ENCODE peak calls at places on chromosomes 5 and 9, in six cellular contexts. E is GM23248, K is neuronal stem cell, G is DND-41, J is PC-3, F is mammary epithelial cell. B is an unnamed sample.
A peak's percentile ranks its signal among the peaks of the same experiment; 100 is the strongest.

GRCh38 chr9:99433095-99433494 is 211.0 kb downstream of the SEC61B start:
- DNase-seq in J (no peak), G (no peak), E (no peak), F (no peak), K (no peak), B (no peak)

GRCh38 chr5:173984218-173984617 is 4.8 kb upstream of the C5orf47 start:
- DNase-seq in E (peak; percentile 32), G (no peak), J (peak; percentile 76), K (no peak), F (no peak), B (no peak)

GRCh38 chr5:103512506-103512905 is 50.1 kb downstream of the NUDT12 start:
- DNase-seq in F (no peak), G (no peak), K (no peak), J (no peak), E (no peak), B (no peak)

GRCh38 chr9:89185980-89186379 is 7.4 kb upstream of the SHC3 start:
- DNase-seq in J (peak; percentile 11), E (peak; percentile 41), G (peak; percentile 40), K (peak; percentile 51), F (no peak), B (no peak)

GRCh38 chr5:6900828-6901227 is 187.6 kb downstream of the TENT4A start:
- DNase-seq in K (no peak), G (no peak), E (no peak), F (no peak), J (no peak), B (no peak)

GRCh38 chr5:45609661-45610060 is 86.5 kb downstream of the HCN1 start:
- DNase-seq in J (no peak), K (no peak), G (no peak), E (no peak), F (no peak), B (no peak)

GRCh38 chr5:102758576-102758975 is 3.5 kb downstream of the PAM start:
- DNase-seq in K (no peak), F (peak; percentile 33), E (peak; percentile 72), G (no peak), J (no peak), B (peak; percentile 66)

GRCh38 chr5:173303878-173304590 is 24.2 kb downstream of the STC2 start:
- DNase-seq in J (peak; percentile 83), F (no peak), K (no peak), G (no peak), E (peak; percentile 32), B (peak; percentile 63)

GRCh38 chr5:374631-375335 is 53.3 kb downstream of the AHRR start:
- DNase-seq in F (no peak), E (no peak), G (no peak), J (no peak), K (no peak), B (no peak)

GRCh38 chr9:129595323-129595741 is 25.6 kb downstream of the C9orf50 start:
- DNase-seq in K (no peak), G (no peak), F (no peak), J (peak; percentile 8), E (peak; percentile 86), B (peak; percentile 35)

GRCh38 chr9:69798737-69799136 is 21.9 kb upstream of the CFAP95 start:
- DNase-seq in F (peak; percentile 55), K (no peak), J (peak; percentile 39), G (no peak), E (peak; percentile 46), B (peak; percentile 63)

GRCh38 chr5:135012033-135012588 is 21.9 kb downstream of the PITX1 start:
- DNase-seq in F (no peak), J (no peak), G (no peak), E (no peak), K (no peak), B (no peak)

GRCh38 chr5:154308457-154309360 is 118.2 kb downstream of the GALNT10 start:
- DNase-seq in G (no peak), E (peak; percentile 93), K (no peak), J (peak; percentile 81), F (peak; percentile 34), B (peak; percentile 87)

GRCh38 chr5:96067251-96067650 is 105.6 kb upstream of the ELL2 start:
- DNase-seq in F (no peak), E (peak; percentile 60), K (no peak), J (peak; percentile 27), G (no peak), B (peak; percentile 62)

GRCh38 chr9:70753311-70753710 is 338.9 kb upstream of the KLF9 start:
- DNase-seq in J (no peak), G (no peak), E (no peak), K (no peak), F (no peak), B (no peak)

GRCh38 chr9:90442738-90443137 is 199.9 kb downstream of the DIRAS2 start:
- DNase-seq in F (no peak), K (no peak), G (no peak), E (no peak), J (no peak), B (no peak)

GRCh38 chr5:66958126-66958983 is 238.2 kb downstream of the CD180 start:
- DNase-seq in E (peak; percentile 81), K (no peak), G (no peak), J (peak; percentile 17), F (peak; percentile 55), B (peak; percentile 83)

GRCh38 chr9:4137234-4137633 is 162.6 kb downstream of the GLIS3 start:
- DNase-seq in K (no peak), F (peak; percentile 93), J (peak; percentile 96), G (no peak), E (peak; percentile 90), B (peak; percentile 99)

GRCh38 chr9:88011005-88011766 is 36.9 kb upstream of the CDK20 start:
- DNase-seq in K (no peak), G (no peak), E (peak; percentile 35), J (peak; percentile 43), F (no peak), B (no peak)

GRCh38 chr9:92964981-92965758 is 17.8 kb downstream of the FGD3 start:
- DNase-seq in J (no peak), E (no peak), K (no peak), F (no peak), G (peak; percentile 47), B (no peak)

GRCh38 chr5:101580591-101580990 is 677.5 kb upstream of the ST8SIA4 start:
- DNase-seq in J (peak; percentile 34), E (peak; percentile 41), K (no peak), G (no peak), F (no peak), B (peak; percentile 64)

GRCh38 chr5:172076783-172077244 is 70.4 kb upstream of the FBXW11 start:
- DNase-seq in E (peak; percentile 53), K (no peak), J (no peak), G (no peak), F (no peak), B (no peak)

GRCh38 chr9:2570615-2571479 is 50.7 kb upstream of the VLDLR start:
- DNase-seq in G (peak; percentile 35), K (no peak), F (peak; percentile 65), J (peak; percentile 93), E (peak; percentile 45), B (peak; percentile 83)

GRCh38 chr9:97313243-97313642 is 5.8 kb downstream of the CCDC180 start:
- DNase-seq in G (no peak), K (no peak), F (no peak), E (no peak), J (no peak), B (no peak)

GRCh38 chr9:120151806-120152205 is 428.2 kb downstream of the CDK5RAP2 start:
- DNase-seq in E (no peak), G (no peak), J (no peak), K (peak; percentile 9), F (no peak), B (no peak)

GRCh38 chr9:126689027-126689825 is 75.5 kb downstream of the LMX1B start:
- DNase-seq in E (no peak), G (no peak), F (no peak), J (no peak), K (no peak), B (no peak)

GRCh38 chr9:126692041-126692758 is 78.5 kb downstream of the LMX1B start:
- DNase-seq in E (no peak), F (no peak), G (no peak), K (no peak), J (no peak), B (no peak)

GRCh38 chr9:126690431-126691051 is 76.8 kb downstream of the LMX1B start:
- DNase-seq in K (no peak), F (no peak), E (peak; percentile 37), J (peak; percentile 67), G (peak; percentile 38), B (no peak)

GRCh38 chr9:126687868-126688503 is 74.3 kb downstream of the LMX1B start:
- DNase-seq in G (no peak), F (no peak), E (no peak), K (no peak), J (no peak), B (no peak)

GRCh38 chr9:126688617-126689016 is 74.9 kb downstream of the LMX1B start:
- DNase-seq in J (no peak), F (no peak), E (no peak), K (no peak), G (no peak), B (no peak)
- H3K27me3 ChIP-seq in J (peaks cover 5% of the 10 kb centered on the region), F (no peaks in the 10 kb centered on the region), E (peaks cover 26% of the 10 kb centered on the region), K (peaks cover 8% of the 10 kb centered on the region), G (no peaks in the 10 kb centered on the region), B (peaks cover 34% of the 10 kb centered on the region)

GRCh38 chr5:150162142-150162513 is 4.5 kb upstream of the CDX1 start:
- DNase-seq in G (no peak), F (no peak), K (no peak), E (no peak), J (no peak), B (no peak)
- H3K27ac ChIP-seq in G (no peak overlapping the region), F (no peak overlapping the region), K (no peak overlapping the region), E (no peak overlapping the region), J (no peak overlapping the region), B (no peak overlapping the region)

DNA sequence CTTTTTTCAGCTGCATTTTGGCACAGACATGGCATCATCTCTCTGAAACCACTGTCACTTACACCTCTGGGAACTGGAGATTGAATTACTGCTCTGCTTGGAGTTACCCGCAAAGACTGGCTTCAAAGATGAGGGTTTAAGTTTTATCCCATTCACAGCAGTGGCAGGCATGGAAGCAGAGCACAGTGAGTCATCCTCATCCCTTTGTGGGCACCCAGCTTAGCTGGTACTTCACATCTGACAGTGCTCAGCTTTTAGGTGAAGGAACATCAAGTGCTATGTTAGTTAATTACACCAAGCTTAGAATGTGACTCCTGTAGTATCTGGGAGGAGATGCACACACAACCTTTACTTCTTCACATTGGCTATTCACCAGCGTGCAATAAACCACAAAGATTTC is 24.8 kb upstream of the ALDH1A1 start:
- DNase-seq in G (no peak), E (peak; percentile 36), K (no peak), J (no peak), F (peak; percentile 58), B (no peak)
- H2AFZ ChIP-seq in G (no peak overlapping the region), E (no peak overlapping the region), K (no peak overlapping the region), J (no peak overlapping the region), F (no peak overlapping the region), B (no peak overlapping the region)

DNA sequence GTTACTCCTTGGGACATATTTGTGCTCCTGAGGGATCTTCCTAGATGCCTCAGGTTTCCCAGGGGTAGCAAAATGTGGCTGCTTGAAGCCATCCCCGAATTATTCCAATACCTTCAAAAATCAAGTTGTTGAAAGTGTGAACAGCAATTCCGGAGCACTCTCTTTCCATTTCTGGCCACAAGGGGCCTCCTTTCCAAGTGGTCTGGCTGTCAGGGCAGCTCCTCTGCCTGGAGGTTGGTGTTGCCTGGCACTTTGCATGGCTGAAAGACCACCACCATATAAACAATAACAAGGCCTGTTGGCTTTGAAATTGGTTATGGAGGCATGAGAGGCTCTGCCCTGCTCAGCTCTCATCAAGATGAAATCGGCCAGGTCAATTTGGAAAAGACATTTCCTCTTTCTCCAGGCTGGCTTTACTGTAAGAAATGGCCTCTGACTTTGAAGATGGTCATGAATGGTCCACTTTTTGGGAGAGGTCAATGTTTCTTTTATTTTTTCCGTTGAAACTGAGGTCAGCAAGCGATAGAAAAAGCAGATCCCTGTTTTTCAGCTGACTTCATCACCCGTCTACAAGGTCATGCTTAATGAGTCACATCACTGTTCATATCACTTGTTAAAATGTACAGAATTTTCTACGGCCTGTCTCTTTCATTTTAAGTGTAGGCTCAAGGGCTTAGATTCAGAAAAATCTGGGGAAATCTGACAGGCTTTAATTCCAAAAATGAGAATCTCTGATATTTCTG is 481.1 kb upstream of the ZNF608 start:
- DNase-seq in J (peak; percentile 32), G (no peak), F (no peak), E (peak; percentile 34), K (peak; percentile 9), B (peak; percentile 33)
- H3K27me3 ChIP-seq in J (no peaks in the 10 kb centered on the region), G (no peaks in the 10 kb centered on the region), F (no peaks in the 10 kb centered on the region), E (no peaks in the 10 kb centered on the region), K (no peaks in the 10 kb centered on the region), B (no peaks in the 10 kb centered on the region)